ENCODE peak calls at places on chromosomes 4 and X, in nine cellular contexts. One of them, this sample, is unnamed.

GRCh38 chr4:86993909-86994672 is 59.3 kb downstream of the AFF1 start:
- DNase-seq in Panc1: no peak
- DNase-seq in HCT116: no peak
- DNase-seq in GM23338: no peak
- DNase-seq in GM12878: no peak
- DNase-seq in HepG2: peak
- DNase-seq in K562: no peak
- DNase-seq in SK-N-SH: no peak
- DNase-seq in A549: no peak
- DNase-seq in this sample: no peak

GRCh38 chr4:184357164-184357563 is 117.2 kb downstream of the IRF2 start:
- DNase-seq in K562: no peak
- DNase-seq in HepG2: no peak
- DNase-seq in Panc1: no peak
- DNase-seq in GM23338: no peak
- DNase-seq in A549: no peak
- DNase-seq in HCT116: no peak
- DNase-seq in SK-N-SH: no peak
- DNase-seq in GM12878: no peak
- DNase-seq in this sample: no peak

GRCh38 chrX:34294665-34295064 is 162.6 kb upstream of the FAM47A start:
- DNase-seq in Panc1: no peak
- DNase-seq in HepG2: no peak
- DNase-seq in A549: no peak
- DNase-seq in SK-N-SH: no peak
- DNase-seq in GM23338: no peak
- DNase-seq in K562: no peak
- DNase-seq in GM12878: no peak
- DNase-seq in HCT116: no peak
- DNase-seq in this sample: no peak

GRCh38 chr4:184383497-184384055 is 90.8 kb downstream of the IRF2 start:
- DNase-seq in Panc1: peak
- DNase-seq in A549: peak
- DNase-seq in GM23338: no peak
- DNase-seq in SK-N-SH: no peak
- DNase-seq in HCT116: peak
- DNase-seq in K562: no peak
- DNase-seq in HepG2: peak
- DNase-seq in GM12878: no peak
- DNase-seq in this sample: no peak

GRCh38 chr4:185921583-185922555 is 109.9 kb upstream of the SORBS2 start:
- DNase-seq in Panc1: no peak
- DNase-seq in GM12878: no peak
- DNase-seq in GM23338: no peak
- DNase-seq in A549: no peak
- DNase-seq in K562: no peak
- DNase-seq in SK-N-SH: no peak
- DNase-seq in HCT116: no peak
- DNase-seq in HepG2: no peak
- DNase-seq in this sample: no peak

GRCh38 chrX:13742397-13743176 is 8.0 kb downstream of the OFD1 start:
- DNase-seq in HCT116: no peak
- DNase-seq in GM23338: peak
- DNase-seq in HepG2: peak
- DNase-seq in A549: no peak
- DNase-seq in K562: no peak
- DNase-seq in GM12878: peak
- DNase-seq in Panc1: no peak
- DNase-seq in SK-N-SH: no peak
- DNase-seq in this sample: no peak

GRCh38 chr4:128916832-128917231 is 107.3 kb downstream of the JADE1 start:
- DNase-seq in K562: no peak
- DNase-seq in GM23338: no peak
- DNase-seq in SK-N-SH: no peak
- DNase-seq in HCT116: no peak
- DNase-seq in A549: no peak
- DNase-seq in GM12878: peak
- DNase-seq in Panc1: no peak
- DNase-seq in HepG2: no peak
- DNase-seq in this sample: peak

GRCh38 chr4:15895517-15895916 is 43.0 kb downstream of the FGFBP1 start:
- DNase-seq in HepG2: no peak
- DNase-seq in A549: no peak
- DNase-seq in HCT116: no peak
- DNase-seq in GM23338: no peak
- DNase-seq in K562: no peak
- DNase-seq in Panc1: no peak
- DNase-seq in GM12878: no peak
- DNase-seq in SK-N-SH: no peak
- DNase-seq in this sample: no peak

GRCh38 chrX:53354669-53355068 is 67.8 kb downstream of the SMC1A start:
- DNase-seq in Panc1: no peak
- DNase-seq in HCT116: no peak
- DNase-seq in A549: peak
- DNase-seq in HepG2: no peak
- DNase-seq in SK-N-SH: no peak
- DNase-seq in GM12878: no peak
- DNase-seq in GM23338: no peak
- DNase-seq in K562: no peak
- DNase-seq in this sample: no peak

GRCh38 chr4:14566518-14566917 is 435.8 kb upstream of the CPEB2 start:
- DNase-seq in HCT116: no peak
- DNase-seq in Panc1: no peak
- DNase-seq in SK-N-SH: no peak
- DNase-seq in HepG2: no peak
- DNase-seq in K562: no peak
- DNase-seq in GM12878: no peak
- DNase-seq in A549: no peak
- DNase-seq in GM23338: no peak
- DNase-seq in this sample: no peak

GRCh38 chr4:6802626-6803025 is 20.1 kb downstream of the KIAA0232 start:
- DNase-seq in A549: no peak
- DNase-seq in HepG2: no peak
- DNase-seq in SK-N-SH: no peak
- DNase-seq in K562: no peak
- DNase-seq in HCT116: no peak
- DNase-seq in GM12878: no peak
- DNase-seq in GM23338: no peak
- DNase-seq in Panc1: no peak
- DNase-seq in this sample: no peak

GRCh38 chrX:20487227-20487626 is 220.5 kb upstream of the RPS6KA3 start:
- DNase-seq in SK-N-SH: no peak
- DNase-seq in GM23338: no peak
- DNase-seq in Panc1: no peak
- DNase-seq in A549: no peak
- DNase-seq in K562: no peak
- DNase-seq in HepG2: no peak
- DNase-seq in HCT116: peak
- DNase-seq in GM12878: no peak
- DNase-seq in this sample: no peak

GRCh38 chrX:132802033-132802432 is 156.4 kb downstream of the HS6ST2 start:
- DNase-seq in SK-N-SH: no peak
- DNase-seq in HepG2: no peak
- DNase-seq in Panc1: no peak
- DNase-seq in HCT116: no peak
- DNase-seq in GM23338: no peak
- DNase-seq in GM12878: no peak
- DNase-seq in K562: no peak
- DNase-seq in A549: no peak
- DNase-seq in this sample: no peak

GRCh38 chr4:16833722-16834121 is 64.7 kb downstream of the LDB2 start:
- DNase-seq in HCT116: no peak
- DNase-seq in HepG2: peak
- DNase-seq in GM23338: no peak
- DNase-seq in GM12878: no peak
- DNase-seq in K562: no peak
- DNase-seq in SK-N-SH: no peak
- DNase-seq in A549: no peak
- DNase-seq in Panc1: no peak
- DNase-seq in this sample: no peak

GRCh38 chr4:165839615-165840333 is 33.3 kb upstream of the TLL1 start:
- DNase-seq in A549: no peak
- DNase-seq in HCT116: no peak
- DNase-seq in HepG2: no peak
- DNase-seq in GM23338: no peak
- DNase-seq in Panc1: no peak
- DNase-seq in SK-N-SH: no peak
- DNase-seq in K562: no peak
- DNase-seq in GM12878: no peak
- DNase-seq in this sample: no peak

GRCh38 chr4:28845158-28845557 is 1875.0 kb upstream of the PCDH7 start:
- DNase-seq in HCT116: no peak
- DNase-seq in SK-N-SH: no peak
- DNase-seq in K562: no peak
- DNase-seq in Panc1: no peak
- DNase-seq in A549: no peak
- DNase-seq in GM12878: no peak
- DNase-seq in HepG2: no peak
- DNase-seq in GM23338: no peak
- DNase-seq in this sample: no peak

GRCh38 chrX:20412871-20413486 is 146.3 kb upstream of the RPS6KA3 start:
- DNase-seq in K562: no peak
- DNase-seq in GM23338: no peak
- DNase-seq in HepG2: no peak
- DNase-seq in Panc1: no peak
- DNase-seq in A549: no peak
- DNase-seq in GM12878: no peak
- DNase-seq in SK-N-SH: no peak
- DNase-seq in HCT116: no peak
- DNase-seq in this sample: no peak

DNA sequence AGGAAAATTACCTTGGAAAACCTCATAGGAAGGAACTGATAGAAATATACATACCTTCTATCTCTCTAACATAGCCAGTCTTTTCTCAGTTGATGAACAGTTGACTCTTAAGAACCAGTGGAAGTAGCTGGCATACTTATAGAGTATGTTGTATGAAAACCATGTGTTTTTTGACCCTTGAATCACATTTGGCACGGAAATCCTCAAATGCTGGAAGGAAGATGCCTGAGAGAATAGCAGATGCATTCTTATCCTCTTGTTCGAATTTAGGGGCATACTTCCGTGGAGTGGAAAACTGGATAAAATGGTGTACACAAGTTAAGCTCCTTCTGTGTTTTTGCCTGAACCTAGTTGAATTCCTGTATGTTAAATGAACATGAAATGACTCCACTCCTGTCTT is 145.5 kb downstream of the PCDH7 start:
- DNase-seq in A549: no peak
- DNase-seq in K562: no peak
- DNase-seq in HCT116: no peak
- DNase-seq in GM23338: no peak
- DNase-seq in GM12878: no peak
- DNase-seq in HepG2: no peak
- DNase-seq in Panc1: no peak
- DNase-seq in SK-N-SH: no peak
- DNase-seq in this sample: no peak
- TF ChIP-seq REST in A549: no peak
- TF ChIP-seq REST in K562: no peak
- TF ChIP-seq REST in HCT116: no peak
- TF ChIP-seq REST in GM23338: no peak
- TF ChIP-seq REST in GM12878: no peak
- TF ChIP-seq REST in HepG2: no peak
- TF ChIP-seq REST in Panc1: no peak
- TF ChIP-seq REST in SK-N-SH: no peak
- TF ChIP-seq REST in this sample: no peak

GRCh38 chr4:112807999-112808398 is 171.1 kb downstream of the LARP7 start:
- DNase-seq in GM23338: no peak
- DNase-seq in SK-N-SH: no peak
- DNase-seq in HCT116: no peak
- DNase-seq in A549: no peak
- DNase-seq in K562: no peak
- DNase-seq in Panc1: no peak
- DNase-seq in GM12878: no peak
- DNase-seq in HepG2: no peak
- DNase-seq in this sample: no peak

GRCh38 chr4:112819729-112820128 is 182.8 kb downstream of the LARP7 start:
- DNase-seq in GM12878: no peak
- DNase-seq in Panc1: no peak
- DNase-seq in HCT116: no peak
- DNase-seq in GM23338: peak
- DNase-seq in HepG2: no peak
- DNase-seq in K562: no peak
- DNase-seq in A549: no peak
- DNase-seq in SK-N-SH: no peak
- DNase-seq in this sample: no peak

GRCh38 chr4:112817933-112818921 is 181.3 kb downstream of the LARP7 start:
- DNase-seq in GM23338: peak
- DNase-seq in GM12878: peak
- DNase-seq in HepG2: peak
- DNase-seq in Panc1: peak
- DNase-seq in A549: peak
- DNase-seq in K562: no peak
- DNase-seq in SK-N-SH: peak
- DNase-seq in HCT116: peak
- DNase-seq in this sample: peak

DNA sequence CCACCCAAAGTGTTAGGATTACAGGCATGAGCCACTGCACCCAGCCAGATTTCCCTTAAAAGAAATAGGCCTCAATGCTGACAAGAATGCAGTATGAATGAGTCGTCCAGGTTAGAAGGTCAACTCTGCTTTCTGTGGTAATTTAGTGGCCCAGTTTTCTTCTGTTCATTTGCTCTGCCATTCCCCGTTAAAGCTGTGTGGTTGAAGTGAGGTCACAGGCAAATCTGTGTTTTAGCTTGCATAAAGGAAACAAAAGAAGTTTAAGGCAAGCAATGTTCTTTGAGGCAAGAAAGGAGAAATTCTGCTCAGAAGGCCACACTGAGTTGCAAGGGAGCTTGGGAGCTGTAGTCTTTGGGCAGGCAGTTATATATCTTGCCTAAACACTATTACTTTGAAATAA is 176.8 kb downstream of the LARP7 start:
- DNase-seq in HepG2: no peak
- DNase-seq in Panc1: no peak
- DNase-seq in GM23338: no peak
- DNase-seq in K562: no peak
- DNase-seq in GM12878: peak
- DNase-seq in A549: no peak
- DNase-seq in HCT116: no peak
- DNase-seq in SK-N-SH: no peak
- DNase-seq in this sample: no peak
- TF ChIP-seq CTCF in HepG2: no peak
- TF ChIP-seq CTCF in Panc1: no peak
- TF ChIP-seq CTCF in GM23338: no peak
- TF ChIP-seq CTCF in K562: no peak
- TF ChIP-seq CTCF in GM12878: no peak
- TF ChIP-seq CTCF in A549: no peak
- TF ChIP-seq CTCF in HCT116: no peak
- TF ChIP-seq CTCF in SK-N-SH: no peak
- TF ChIP-seq CTCF in this sample: no peak

GRCh38 chr4:182286035-182286434 is 42.8 kb downstream of the TENM3 start:
- DNase-seq in Panc1: no peak
- DNase-seq in A549: no peak
- DNase-seq in K562: no peak
- DNase-seq in HepG2: no peak
- DNase-seq in GM12878: no peak
- DNase-seq in SK-N-SH: no peak
- DNase-seq in GM23338: no peak
- DNase-seq in HCT116: no peak
- DNase-seq in this sample: no peak
- TF ChIP-seq REST in Panc1: no peak
- TF ChIP-seq REST in A549: no peak
- TF ChIP-seq REST in K562: no peak
- TF ChIP-seq REST in HepG2: no peak
- TF ChIP-seq REST in GM12878: no peak
- TF ChIP-seq REST in SK-N-SH: no peak
- TF ChIP-seq REST in GM23338: no peak
- TF ChIP-seq REST in HCT116: no peak
- TF ChIP-seq REST in this sample: no peak

GRCh38 chrX:68945603-68946228 is 116.9 kb downstream of the EFNB1 start:
- DNase-seq in SK-N-SH: no peak
- DNase-seq in GM23338: peak
- DNase-seq in Panc1: no peak
- DNase-seq in A549: no peak
- DNase-seq in GM12878: no peak
- DNase-seq in HepG2: no peak
- DNase-seq in HCT116: no peak
- DNase-seq in K562: peak
- DNase-seq in this sample: no peak
- TF ChIP-seq CTCF in SK-N-SH: peak
- TF ChIP-seq CTCF in GM23338: peak
- TF ChIP-seq CTCF in Panc1: peak
- TF ChIP-seq CTCF in A549: no peak
- TF ChIP-seq CTCF in GM12878: peak
- TF ChIP-seq CTCF in HepG2: no peak
- TF ChIP-seq CTCF in HCT116: peak
- TF ChIP-seq CTCF in K562: peak
- TF ChIP-seq CTCF in this sample: no peak